ENCODE peak calls at places on chromosomes 11 and 22, in six cellular contexts. One of them, this sample, is unnamed.

GRCh38 chr11:93216511-93217121 is 18.8 kb upstream of the SLC36A4 start:
- DNase-seq in thoracic aorta: no peak
- DNase-seq in CD8-positive, alpha-beta memory T cell: no peak
- DNase-seq in breast epithelium: no peak
- DNase-seq in Ammon's horn: no peak
- DNase-seq in NCI-H146: peak; percentile 95
- DNase-seq in this sample: no peak

GRCh38 chr11:1876361-1877063 is 15.2 kb downstream of the PRR33 start:
- DNase-seq in CD8-positive, alpha-beta memory T cell: peak; percentile 48
- DNase-seq in breast epithelium: no peak
- DNase-seq in NCI-H146: no peak
- DNase-seq in thoracic aorta: no peak
- DNase-seq in Ammon's horn: no peak
- DNase-seq in this sample: no peak

GRCh38 chr22:19689408-19689807 is 24.9 kb upstream of the SEPTIN5 start:
- DNase-seq in NCI-H146: no peak
- DNase-seq in thoracic aorta: no peak
- DNase-seq in CD8-positive, alpha-beta memory T cell: no peak
- DNase-seq in breast epithelium: no peak
- DNase-seq in Ammon's horn: no peak
- DNase-seq in this sample: no peak

GRCh38 chr22:17897864-17898263 is 123.6 kb upstream of the BID start:
- DNase-seq in Ammon's horn: no peak
- DNase-seq in breast epithelium: no peak
- DNase-seq in NCI-H146: no peak
- DNase-seq in CD8-positive, alpha-beta memory T cell: no peak
- DNase-seq in thoracic aorta: no peak
- DNase-seq in this sample: no peak

GRCh38 chr11:120205596-120206161 is 5.2 kb upstream of the OAF start:
- DNase-seq in Ammon's horn: no peak
- DNase-seq in breast epithelium: no peak
- DNase-seq in thoracic aorta: no peak
- DNase-seq in NCI-H146: no peak
- DNase-seq in CD8-positive, alpha-beta memory T cell: no peak
- DNase-seq in this sample: no peak

GRCh38 chr11:117600261-117600783 is 196.7 kb downstream of the DSCAML1 start:
- DNase-seq in Ammon's horn: peak; percentile 94
- DNase-seq in NCI-H146: peak; percentile 79
- DNase-seq in CD8-positive, alpha-beta memory T cell: no peak
- DNase-seq in thoracic aorta: no peak
- DNase-seq in breast epithelium: no peak
- DNase-seq in this sample: no peak

GRCh38 chr22:44700456-44700855 is 1.5 kb upstream of the PRR5 start:
- DNase-seq in CD8-positive, alpha-beta memory T cell: no peak
- DNase-seq in breast epithelium: no peak
- DNase-seq in NCI-H146: no peak
- DNase-seq in thoracic aorta: no peak
- DNase-seq in Ammon's horn: no peak
- DNase-seq in this sample: no peak

GRCh38 chr22:35971418-35972119 is 57.1 kb downstream of the RBFOX2 start:
- DNase-seq in Ammon's horn: no peak
- DNase-seq in breast epithelium: peak; percentile 33
- DNase-seq in CD8-positive, alpha-beta memory T cell: no peak
- DNase-seq in thoracic aorta: no peak
- DNase-seq in NCI-H146: no peak
- DNase-seq in this sample: no peak

GRCh38 chr11:83292709-83293435 is 6.7 kb upstream of the CCDC90B start:
- DNase-seq in breast epithelium: no peak
- DNase-seq in NCI-H146: peak; percentile 55
- DNase-seq in Ammon's horn: peak; percentile 92
- DNase-seq in CD8-positive, alpha-beta memory T cell: peak; percentile 47
- DNase-seq in thoracic aorta: no peak
- DNase-seq in this sample: no peak

GRCh38 chr11:27497284-27497866 is 9.2 kb downstream of the LIN7C start:
- DNase-seq in CD8-positive, alpha-beta memory T cell: no peak
- DNase-seq in breast epithelium: no peak
- DNase-seq in NCI-H146: peak; percentile 14
- DNase-seq in thoracic aorta: no peak
- DNase-seq in Ammon's horn: peak; percentile 28
- DNase-seq in this sample: no peak

GRCh38 chr11:76524919-76525318 is 80.1 kb downstream of the EMSY start:
- DNase-seq in NCI-H146: peak; percentile 37
- DNase-seq in CD8-positive, alpha-beta memory T cell: no peak
- DNase-seq in Ammon's horn: no peak
- DNase-seq in breast epithelium: no peak
- DNase-seq in thoracic aorta: peak; percentile 15
- DNase-seq in this sample: no peak

GRCh38 chr11:102005306-102005705 is 41.9 kb upstream of the CFAP300 start:
- DNase-seq in NCI-H146: no peak
- DNase-seq in CD8-positive, alpha-beta memory T cell: no peak
- DNase-seq in Ammon's horn: no peak
- DNase-seq in thoracic aorta: no peak
- DNase-seq in breast epithelium: no peak
- DNase-seq in this sample: no peak

GRCh38 chr11:9838229-9838628 is 174.4 kb downstream of the SWAP70 start:
- DNase-seq in breast epithelium: no peak
- DNase-seq in thoracic aorta: no peak
- DNase-seq in CD8-positive, alpha-beta memory T cell: no peak
- DNase-seq in Ammon's horn: no peak
- DNase-seq in NCI-H146: no peak
- DNase-seq in this sample: no peak

GRCh38 chr22:30921108-30921507 is 47.5 kb downstream of the MORC2 start:
- DNase-seq in Ammon's horn: no peak
- DNase-seq in thoracic aorta: no peak
- DNase-seq in breast epithelium: no peak
- DNase-seq in NCI-H146: no peak
- DNase-seq in CD8-positive, alpha-beta memory T cell: no peak
- DNase-seq in this sample: peak; percentile 20

GRCh38 chr22:50270302-50271010 is at the start of gene MAPK11:
- DNase-seq in CD8-positive, alpha-beta memory T cell: peak; percentile 84
- DNase-seq in thoracic aorta: no peak
- DNase-seq in breast epithelium: no peak
- DNase-seq in Ammon's horn: peak; percentile 41
- DNase-seq in NCI-H146: peak; percentile 41
- DNase-seq in this sample: no peak

GRCh38 chr11:59216654-59217640 is 4.2 kb upstream of the MPEG1 start:
- DNase-seq in Ammon's horn: peak; percentile 68
- DNase-seq in NCI-H146: no peak
- DNase-seq in CD8-positive, alpha-beta memory T cell: no peak
- DNase-seq in thoracic aorta: no peak
- DNase-seq in breast epithelium: peak; percentile 37
- DNase-seq in this sample: no peak

GRCh38 chr11:9758676-9759518 is 95.0 kb downstream of the SWAP70 start:
- DNase-seq in Ammon's horn: peak; percentile 64
- DNase-seq in breast epithelium: peak; percentile 72
- DNase-seq in CD8-positive, alpha-beta memory T cell: peak; percentile 62
- DNase-seq in thoracic aorta: peak; percentile 23
- DNase-seq in NCI-H146: peak; percentile 75
- DNase-seq in this sample: no peak

GRCh38 chr11:116993599-116993998 is 104.6 kb downstream of the SIK3 start:
- DNase-seq in CD8-positive, alpha-beta memory T cell: peak; percentile 55
- DNase-seq in breast epithelium: no peak
- DNase-seq in Ammon's horn: peak; percentile 72
- DNase-seq in NCI-H146: peak; percentile 10
- DNase-seq in thoracic aorta: no peak
- DNase-seq in this sample: no peak

GRCh38 chr11:36115378-36115801 is 171.5 kb downstream of the LDLRAD3 start:
- DNase-seq in breast epithelium: no peak
- DNase-seq in CD8-positive, alpha-beta memory T cell: no peak
- DNase-seq in Ammon's horn: no peak
- DNase-seq in NCI-H146: no peak
- DNase-seq in thoracic aorta: no peak
- DNase-seq in this sample: no peak

GRCh38 chr11:1390603-1391164 is 950 bp downstream of the BRSK2 start:
- DNase-seq in CD8-positive, alpha-beta memory T cell: no peak
- DNase-seq in breast epithelium: no peak
- DNase-seq in thoracic aorta: no peak
- DNase-seq in Ammon's horn: no peak
- DNase-seq in NCI-H146: peak; percentile 20
- DNase-seq in this sample: no peak

GRCh38 chr11:77086521-77087472 is 15.8 kb upstream of the OMP start:
- DNase-seq in Ammon's horn: peak; percentile 49
- DNase-seq in CD8-positive, alpha-beta memory T cell: peak; percentile 16
- DNase-seq in NCI-H146: no peak
- DNase-seq in thoracic aorta: no peak
- DNase-seq in breast epithelium: no peak
- DNase-seq in this sample: no peak

GRCh38 chr11:431921-432320 is 9.9 kb downstream of the ANO9 start:
- DNase-seq in NCI-H146: no peak
- DNase-seq in thoracic aorta: no peak
- DNase-seq in CD8-positive, alpha-beta memory T cell: no peak
- DNase-seq in Ammon's horn: no peak
- DNase-seq in breast epithelium: no peak
- DNase-seq in this sample: no peak

GRCh38 chr11:17735823-17736772 is 1.5 kb downstream of the KCNC1 start:
- DNase-seq in breast epithelium: no peak
- DNase-seq in NCI-H146: no peak
- DNase-seq in thoracic aorta: no peak
- DNase-seq in Ammon's horn: no peak
- DNase-seq in CD8-positive, alpha-beta memory T cell: peak; percentile 45
- DNase-seq in this sample: no peak

GRCh38 chr22:32206774-32207758 is 2.2 kb upstream of the RFPL2 start:
- DNase-seq in Ammon's horn: peak; percentile 33
- DNase-seq in NCI-H146: peak; percentile 65
- DNase-seq in CD8-positive, alpha-beta memory T cell: no peak
- DNase-seq in thoracic aorta: no peak
- DNase-seq in breast epithelium: no peak
- DNase-seq in this sample: no peak

GRCh38 chr22:25081409-25081824 is 118.2 kb upstream of the CRYBB3 start:
- DNase-seq in Ammon's horn: no peak
- DNase-seq in breast epithelium: no peak
- DNase-seq in thoracic aorta: no peak
- DNase-seq in CD8-positive, alpha-beta memory T cell: peak; percentile 66
- DNase-seq in NCI-H146: peak; percentile 10
- DNase-seq in this sample: no peak

GRCh38 chr11:70176940-70177689 is 26.0 kb upstream of the FADD start:
- DNase-seq in CD8-positive, alpha-beta memory T cell: peak; percentile 62
- DNase-seq in NCI-H146: no peak
- DNase-seq in Ammon's horn: no peak
- DNase-seq in thoracic aorta: no peak
- DNase-seq in breast epithelium: no peak
- DNase-seq in this sample: no peak

GRCh38 chr22:17982572-17983141 is 41.7 kb downstream of the MICAL3 start:
- DNase-seq in Ammon's horn: no peak
- DNase-seq in CD8-positive, alpha-beta memory T cell: no peak
- DNase-seq in NCI-H146: no peak
- DNase-seq in breast epithelium: no peak
- DNase-seq in thoracic aorta: no peak
- DNase-seq in this sample: no peak

GRCh38 chr11:12235549-12235944 is 125.2 kb downstream of the MICAL2 start:
- DNase-seq in Ammon's horn: no peak
- DNase-seq in breast epithelium: no peak
- DNase-seq in CD8-positive, alpha-beta memory T cell: no peak
- DNase-seq in thoracic aorta: no peak
- DNase-seq in NCI-H146: peak; percentile 60
- DNase-seq in this sample: no peak

GRCh38 chr11:113728814-113729213 is 22.7 kb upstream of the TMPRSS5 start:
- DNase-seq in thoracic aorta: no peak
- DNase-seq in Ammon's horn: peak; percentile 53
- DNase-seq in NCI-H146: no peak
- DNase-seq in CD8-positive, alpha-beta memory T cell: no peak
- DNase-seq in breast epithelium: no peak
- DNase-seq in this sample: no peak

GRCh38 chr11:105763594-105763993 is 153.7 kb downstream of the GRIA4 start:
- DNase-seq in CD8-positive, alpha-beta memory T cell: no peak
- DNase-seq in NCI-H146: no peak
- DNase-seq in breast epithelium: no peak
- DNase-seq in thoracic aorta: no peak
- DNase-seq in Ammon's horn: no peak
- DNase-seq in this sample: no peak